ENCODE peak calls at places on chromosome 15, in five cellular contexts. X is IMR-90; O is esophagus squamous epithelium; F is psoas muscle; T is activated CD4-positive, alpha-beta T cell treated with anti-CD3 and anti-CD28 coated beads, Interleukin-2, amount 50 U/mL, for 48 hours. G is an unnamed sample.

GRCh38 chr15:37891754-37892368 is 42.6 kb upstream of the TMCO5A start:
- DNase-seq in F (no peak), T (no peak), X (peak), O (no peak), G (peak)

GRCh38 chr15:64782751-64783150 is 7.4 kb upstream of the RBPMS2 start:
- DNase-seq in O (no peak), F (no peak), T (no peak), X (no peak), G (no peak)

GRCh38 chr15:38941399-38941953 is 376.9 kb upstream of the RASGRP1 start:
- DNase-seq in T (no peak), F (no peak), X (peak), O (no peak), G (peak)

GRCh38 chr15:33132722-33133345 is 61.7 kb downstream of the FMN1 start:
- DNase-seq in T (no peak), O (no peak), X (peak), F (no peak), G (peak)

GRCh38 chr15:31236184-31237041 is 90.2 kb upstream of the KLF13 start:
- DNase-seq in O (no peak), F (peak), X (peak), T (no peak), G (peak)

GRCh38 chr15:40282144-40282869 is 557 bp downstream of the ANKRD63 start:
- DNase-seq in X (no peak), F (peak), O (no peak), T (peak), G (peak)

GRCh38 chr15:57302640-57303257 is 73.6 kb upstream of the CGNL1 start:
- DNase-seq in X (no peak), F (no peak), T (no peak), O (no peak), G (no peak)

GRCh38 chr15:55715355-55716076 is 27.4 kb downstream of the PRTG start:
- DNase-seq in T (no peak), O (no peak), F (no peak), X (no peak), G (peak)

GRCh38 chr15:90953947-90954711 is 555 bp upstream of the RCCD1 start:
- DNase-seq in F (no peak), X (no peak), O (no peak), T (no peak), G (no peak)

GRCh38 chr15:70357453-70357852 is 259.7 kb upstream of the TLE3 start:
- DNase-seq in F (no peak), T (no peak), X (no peak), O (no peak), G (no peak)

GRCh38 chr15:87866961-87867360 is 389.6 kb downstream of the NTRK3 start:
- DNase-seq in O (no peak), T (no peak), F (no peak), X (no peak), G (no peak)

GRCh38 chr15:64478863-64479262 is 18.5 kb downstream of the ZNF609 start:
- DNase-seq in X (peak), T (no peak), O (no peak), F (no peak), G (peak)

G was measured in fibroblast of villous mesenchyme.